ENCODE peak calls at places on chromosomes 2 and 18, in ten cellular contexts. One of them, this sample, is unnamed.

GRCh38 chr2:85867556-85868292 is 21.1 kb downstream of the ST3GAL5 start:
- DNase-seq in amniotic stem cell: no peak
- DNase-seq in AG04449: no peak
- DNase-seq in HCEC 1CT: no peak
- DNase-seq in osteoblast: no peak
- DNase-seq in activated CD4-positive, alpha-beta T cell treated with anti-CD3 and anti-CD28 coated beads, Interleukin-2, amount 50 U/mL, for 48 hours: no peak
- DNase-seq in astrocyte of the cerebellum: no peak
- DNase-seq in GM12865: no peak
- DNase-seq in DMS153: no peak
- DNase-seq in NCI-H1436: no peak
- DNase-seq in this sample: no peak

GRCh38 chr2:106130251-106130998 is 63.7 kb downstream of the UXS1 start:
- DNase-seq in HCEC 1CT: no peak
- DNase-seq in GM12865: no peak
- DNase-seq in DMS153: no peak
- DNase-seq in amniotic stem cell: no peak
- DNase-seq in osteoblast: peak; percentile 70
- DNase-seq in astrocyte of the cerebellum: no peak
- DNase-seq in NCI-H1436: no peak
- DNase-seq in AG04449: no peak
- DNase-seq in activated CD4-positive, alpha-beta T cell treated with anti-CD3 and anti-CD28 coated beads, Interleukin-2, amount 50 U/mL, for 48 hours: no peak
- DNase-seq in this sample: no peak

GRCh38 chr2:201448701-201449100 is 2.6 kb downstream of the TRAK2 start:
- DNase-seq in AG04449: no peak
- DNase-seq in amniotic stem cell: no peak
- DNase-seq in GM12865: no peak
- DNase-seq in NCI-H1436: no peak
- DNase-seq in astrocyte of the cerebellum: no peak
- DNase-seq in HCEC 1CT: no peak
- DNase-seq in osteoblast: no peak
- DNase-seq in DMS153: no peak
- DNase-seq in activated CD4-positive, alpha-beta T cell treated with anti-CD3 and anti-CD28 coated beads, Interleukin-2, amount 50 U/mL, for 48 hours: peak; percentile 28
- DNase-seq in this sample: no peak

GRCh38 chr2:128286011-128286721 is 32.5 kb downstream of the HS6ST1 start:
- DNase-seq in DMS153: no peak
- DNase-seq in HCEC 1CT: no peak
- DNase-seq in amniotic stem cell: no peak
- DNase-seq in osteoblast: peak; percentile 68
- DNase-seq in activated CD4-positive, alpha-beta T cell treated with anti-CD3 and anti-CD28 coated beads, Interleukin-2, amount 50 U/mL, for 48 hours: no peak
- DNase-seq in astrocyte of the cerebellum: no peak
- DNase-seq in GM12865: no peak
- DNase-seq in NCI-H1436: no peak
- DNase-seq in AG04449: no peak
- DNase-seq in this sample: no peak

GRCh38 chr18:48116017-48116416 is 185.6 kb upstream of the SMAD2 start:
- DNase-seq in astrocyte of the cerebellum: no peak
- DNase-seq in DMS153: no peak
- DNase-seq in AG04449: no peak
- DNase-seq in amniotic stem cell: no peak
- DNase-seq in osteoblast: peak; percentile 51
- DNase-seq in GM12865: no peak
- DNase-seq in NCI-H1436: no peak
- DNase-seq in activated CD4-positive, alpha-beta T cell treated with anti-CD3 and anti-CD28 coated beads, Interleukin-2, amount 50 U/mL, for 48 hours: no peak
- DNase-seq in HCEC 1CT: no peak
- DNase-seq in this sample: no peak

GRCh38 chr2:2919574-2920365 is 457.8 kb downstream of the EIPR1 start:
- DNase-seq in DMS153: no peak
- DNase-seq in HCEC 1CT: no peak
- DNase-seq in AG04449: no peak
- DNase-seq in NCI-H1436: no peak
- DNase-seq in osteoblast: no peak
- DNase-seq in amniotic stem cell: no peak
- DNase-seq in astrocyte of the cerebellum: no peak
- DNase-seq in GM12865: no peak
- DNase-seq in activated CD4-positive, alpha-beta T cell treated with anti-CD3 and anti-CD28 coated beads, Interleukin-2, amount 50 U/mL, for 48 hours: no peak
- DNase-seq in this sample: no peak

GRCh38 chr18:6060149-6060548 is 164.8 kb upstream of the TMEM200C start:
- DNase-seq in HCEC 1CT: no peak
- DNase-seq in activated CD4-positive, alpha-beta T cell treated with anti-CD3 and anti-CD28 coated beads, Interleukin-2, amount 50 U/mL, for 48 hours: no peak
- DNase-seq in AG04449: no peak
- DNase-seq in astrocyte of the cerebellum: no peak
- DNase-seq in amniotic stem cell: no peak
- DNase-seq in GM12865: no peak
- DNase-seq in DMS153: no peak
- DNase-seq in osteoblast: no peak
- DNase-seq in NCI-H1436: no peak
- DNase-seq in this sample: no peak

GRCh38 chr2:18345848-18346247 is 214.6 kb downstream of the RDH14 start:
- DNase-seq in AG04449: peak; percentile 34
- DNase-seq in GM12865: no peak
- DNase-seq in HCEC 1CT: no peak
- DNase-seq in DMS153: no peak
- DNase-seq in NCI-H1436: no peak
- DNase-seq in activated CD4-positive, alpha-beta T cell treated with anti-CD3 and anti-CD28 coated beads, Interleukin-2, amount 50 U/mL, for 48 hours: no peak
- DNase-seq in osteoblast: peak; percentile 69
- DNase-seq in amniotic stem cell: no peak
- DNase-seq in astrocyte of the cerebellum: no peak
- DNase-seq in this sample: no peak

GRCh38 chr2:172295677-172296076 is 131.7 kb upstream of the ITGA6 start:
- DNase-seq in amniotic stem cell: no peak
- DNase-seq in activated CD4-positive, alpha-beta T cell treated with anti-CD3 and anti-CD28 coated beads, Interleukin-2, amount 50 U/mL, for 48 hours: no peak
- DNase-seq in HCEC 1CT: no peak
- DNase-seq in AG04449: no peak
- DNase-seq in NCI-H1436: no peak
- DNase-seq in GM12865: no peak
- DNase-seq in astrocyte of the cerebellum: no peak
- DNase-seq in osteoblast: no peak
- DNase-seq in DMS153: no peak
- DNase-seq in this sample: no peak

GRCh38 chr2:128160616-128161275 is 69.7 kb downstream of the UGGT1 start:
- DNase-seq in amniotic stem cell: no peak
- DNase-seq in HCEC 1CT: no peak
- DNase-seq in AG04449: no peak
- DNase-seq in osteoblast: peak; percentile 10
- DNase-seq in activated CD4-positive, alpha-beta T cell treated with anti-CD3 and anti-CD28 coated beads, Interleukin-2, amount 50 U/mL, for 48 hours: no peak
- DNase-seq in NCI-H1436: no peak
- DNase-seq in GM12865: no peak
- DNase-seq in astrocyte of the cerebellum: no peak
- DNase-seq in DMS153: no peak
- DNase-seq in this sample: no peak

GRCh38 chr2:162521871-162522655 is 178.1 kb downstream of the GCA start:
- DNase-seq in activated CD4-positive, alpha-beta T cell treated with anti-CD3 and anti-CD28 coated beads, Interleukin-2, amount 50 U/mL, for 48 hours: no peak
- DNase-seq in AG04449: no peak
- DNase-seq in osteoblast: no peak
- DNase-seq in DMS153: no peak
- DNase-seq in astrocyte of the cerebellum: no peak
- DNase-seq in amniotic stem cell: no peak
- DNase-seq in HCEC 1CT: no peak
- DNase-seq in NCI-H1436: no peak
- DNase-seq in GM12865: no peak
- DNase-seq in this sample: no peak

GRCh38 chr2:66462196-66462825 is 27.4 kb downstream of the MEIS1 start:
- DNase-seq in DMS153: peak; percentile 58
- DNase-seq in AG04449: no peak
- DNase-seq in NCI-H1436: peak; percentile 59
- DNase-seq in GM12865: no peak
- DNase-seq in amniotic stem cell: no peak
- DNase-seq in HCEC 1CT: no peak
- DNase-seq in astrocyte of the cerebellum: no peak
- DNase-seq in osteoblast: no peak
- DNase-seq in activated CD4-positive, alpha-beta T cell treated with anti-CD3 and anti-CD28 coated beads, Interleukin-2, amount 50 U/mL, for 48 hours: no peak
- DNase-seq in this sample: no peak

GRCh38 chr2:170505631-170506270 is 209.4 kb upstream of the SP5 start:
- DNase-seq in DMS153: no peak
- DNase-seq in amniotic stem cell: no peak
- DNase-seq in NCI-H1436: no peak
- DNase-seq in GM12865: no peak
- DNase-seq in AG04449: no peak
- DNase-seq in activated CD4-positive, alpha-beta T cell treated with anti-CD3 and anti-CD28 coated beads, Interleukin-2, amount 50 U/mL, for 48 hours: no peak
- DNase-seq in astrocyte of the cerebellum: no peak
- DNase-seq in HCEC 1CT: no peak
- DNase-seq in osteoblast: no peak
- DNase-seq in this sample: no peak

GRCh38 chr18:80086281-80086680 is 22.8 kb upstream of the ADNP2 start:
- DNase-seq in osteoblast: no peak
- DNase-seq in GM12865: no peak
- DNase-seq in NCI-H1436: no peak
- DNase-seq in amniotic stem cell: no peak
- DNase-seq in activated CD4-positive, alpha-beta T cell treated with anti-CD3 and anti-CD28 coated beads, Interleukin-2, amount 50 U/mL, for 48 hours: no peak
- DNase-seq in HCEC 1CT: peak; percentile 27
- DNase-seq in astrocyte of the cerebellum: no peak
- DNase-seq in AG04449: peak; percentile 5
- DNase-seq in DMS153: no peak
- DNase-seq in this sample: no peak

GRCh38 chr2:218904176-218904575 is 23.5 kb downstream of the WNT10A start:
- DNase-seq in amniotic stem cell: no peak
- DNase-seq in GM12865: no peak
- DNase-seq in NCI-H1436: no peak
- DNase-seq in AG04449: no peak
- DNase-seq in HCEC 1CT: no peak
- DNase-seq in DMS153: no peak
- DNase-seq in osteoblast: no peak
- DNase-seq in activated CD4-positive, alpha-beta T cell treated with anti-CD3 and anti-CD28 coated beads, Interleukin-2, amount 50 U/mL, for 48 hours: no peak
- DNase-seq in astrocyte of the cerebellum: no peak
- DNase-seq in this sample: no peak

GRCh38 chr18:37754141-37754540 is 188.5 kb upstream of the CELF4 start:
- DNase-seq in activated CD4-positive, alpha-beta T cell treated with anti-CD3 and anti-CD28 coated beads, Interleukin-2, amount 50 U/mL, for 48 hours: no peak
- DNase-seq in AG04449: no peak
- DNase-seq in DMS153: no peak
- DNase-seq in NCI-H1436: no peak
- DNase-seq in osteoblast: no peak
- DNase-seq in HCEC 1CT: no peak
- DNase-seq in amniotic stem cell: no peak
- DNase-seq in astrocyte of the cerebellum: no peak
- DNase-seq in GM12865: no peak
- DNase-seq in this sample: no peak

GRCh38 chr2:124575497-124575896 is 550.4 kb downstream of the CNTNAP5 start:
- DNase-seq in HCEC 1CT: no peak
- DNase-seq in AG04449: no peak
- DNase-seq in osteoblast: no peak
- DNase-seq in GM12865: no peak
- DNase-seq in NCI-H1436: no peak
- DNase-seq in DMS153: no peak
- DNase-seq in amniotic stem cell: no peak
- DNase-seq in astrocyte of the cerebellum: no peak
- DNase-seq in activated CD4-positive, alpha-beta T cell treated with anti-CD3 and anti-CD28 coated beads, Interleukin-2, amount 50 U/mL, for 48 hours: no peak
- DNase-seq in this sample: no peak

GRCh38 chr2:100391735-100392515 is 25.5 kb downstream of the CHST10 start:
- DNase-seq in GM12865: no peak
- DNase-seq in amniotic stem cell: no peak
- DNase-seq in NCI-H1436: no peak
- DNase-seq in astrocyte of the cerebellum: no peak
- DNase-seq in HCEC 1CT: no peak
- DNase-seq in DMS153: peak; percentile 3
- DNase-seq in osteoblast: no peak
- DNase-seq in AG04449: no peak
- DNase-seq in activated CD4-positive, alpha-beta T cell treated with anti-CD3 and anti-CD28 coated beads, Interleukin-2, amount 50 U/mL, for 48 hours: no peak
- DNase-seq in this sample: no peak

GRCh38 chr2:152016175-152017120 is 82.4 kb downstream of the CACNB4 start:
- DNase-seq in DMS153: no peak
- DNase-seq in AG04449: no peak
- DNase-seq in HCEC 1CT: no peak
- DNase-seq in activated CD4-positive, alpha-beta T cell treated with anti-CD3 and anti-CD28 coated beads, Interleukin-2, amount 50 U/mL, for 48 hours: no peak
- DNase-seq in NCI-H1436: no peak
- DNase-seq in osteoblast: no peak
- DNase-seq in GM12865: no peak
- DNase-seq in amniotic stem cell: no peak
- DNase-seq in astrocyte of the cerebellum: no peak
- DNase-seq in this sample: no peak

GRCh38 chr18:26307161-26307773 is 81.0 kb downstream of the TAF4B start:
- DNase-seq in NCI-H1436: peak; percentile 54
- DNase-seq in activated CD4-positive, alpha-beta T cell treated with anti-CD3 and anti-CD28 coated beads, Interleukin-2, amount 50 U/mL, for 48 hours: no peak
- DNase-seq in amniotic stem cell: peak; percentile 32
- DNase-seq in HCEC 1CT: peak; percentile 59
- DNase-seq in osteoblast: peak; percentile 49
- DNase-seq in AG04449: no peak
- DNase-seq in astrocyte of the cerebellum: peak; percentile 62
- DNase-seq in DMS153: no peak
- DNase-seq in GM12865: peak; percentile 76
- DNase-seq in this sample: peak; percentile 57

GRCh38 chr2:174914894-174915760 is 90.1 kb downstream of the CHN1 start:
- DNase-seq in activated CD4-positive, alpha-beta T cell treated with anti-CD3 and anti-CD28 coated beads, Interleukin-2, amount 50 U/mL, for 48 hours: no peak
- DNase-seq in osteoblast: peak; percentile 3
- DNase-seq in DMS153: peak; percentile 22
- DNase-seq in amniotic stem cell: no peak
- DNase-seq in GM12865: no peak
- DNase-seq in AG04449: no peak
- DNase-seq in HCEC 1CT: no peak
- DNase-seq in NCI-H1436: peak; percentile 40
- DNase-seq in astrocyte of the cerebellum: no peak
- DNase-seq in this sample: no peak

GRCh38 chr2:619964-620363 is 57.2 kb downstream of the TMEM18 start:
- DNase-seq in amniotic stem cell: no peak
- DNase-seq in NCI-H1436: no peak
- DNase-seq in AG04449: no peak
- DNase-seq in HCEC 1CT: no peak
- DNase-seq in astrocyte of the cerebellum: no peak
- DNase-seq in activated CD4-positive, alpha-beta T cell treated with anti-CD3 and anti-CD28 coated beads, Interleukin-2, amount 50 U/mL, for 48 hours: no peak
- DNase-seq in GM12865: no peak
- DNase-seq in osteoblast: no peak
- DNase-seq in DMS153: no peak
- DNase-seq in this sample: no peak

GRCh38 chr2:194155406-194155805 is 1501.6 kb upstream of the SLC39A10 start:
- DNase-seq in astrocyte of the cerebellum: no peak
- DNase-seq in HCEC 1CT: no peak
- DNase-seq in GM12865: no peak
- DNase-seq in osteoblast: no peak
- DNase-seq in DMS153: no peak
- DNase-seq in NCI-H1436: no peak
- DNase-seq in activated CD4-positive, alpha-beta T cell treated with anti-CD3 and anti-CD28 coated beads, Interleukin-2, amount 50 U/mL, for 48 hours: no peak
- DNase-seq in AG04449: no peak
- DNase-seq in amniotic stem cell: no peak
- DNase-seq in this sample: no peak

GRCh38 chr2:69041214-69041613 is 28.2 kb downstream of the ANTXR1 start:
- DNase-seq in HCEC 1CT: no peak
- DNase-seq in activated CD4-positive, alpha-beta T cell treated with anti-CD3 and anti-CD28 coated beads, Interleukin-2, amount 50 U/mL, for 48 hours: no peak
- DNase-seq in astrocyte of the cerebellum: no peak
- DNase-seq in GM12865: no peak
- DNase-seq in AG04449: no peak
- DNase-seq in osteoblast: no peak
- DNase-seq in DMS153: no peak
- DNase-seq in NCI-H1436: no peak
- DNase-seq in amniotic stem cell: no peak
- DNase-seq in this sample: no peak

GRCh38 chr2:135664623-135665068 is 77.0 kb upstream of the UBXN4 start:
- DNase-seq in AG04449: no peak
- DNase-seq in activated CD4-positive, alpha-beta T cell treated with anti-CD3 and anti-CD28 coated beads, Interleukin-2, amount 50 U/mL, for 48 hours: no peak
- DNase-seq in HCEC 1CT: no peak
- DNase-seq in astrocyte of the cerebellum: no peak
- DNase-seq in GM12865: peak; percentile 66
- DNase-seq in osteoblast: no peak
- DNase-seq in DMS153: peak; percentile 57
- DNase-seq in amniotic stem cell: no peak
- DNase-seq in NCI-H1436: no peak
- DNase-seq in this sample: no peak

GRCh38 chr2:196160101-196160500 is 11.3 kb downstream of the STK17B start:
- DNase-seq in osteoblast: peak; percentile 72
- DNase-seq in AG04449: peak; percentile 75
- DNase-seq in activated CD4-positive, alpha-beta T cell treated with anti-CD3 and anti-CD28 coated beads, Interleukin-2, amount 50 U/mL, for 48 hours: no peak
- DNase-seq in amniotic stem cell: no peak
- DNase-seq in HCEC 1CT: peak; percentile 92
- DNase-seq in NCI-H1436: no peak
- DNase-seq in GM12865: peak; percentile 85
- DNase-seq in astrocyte of the cerebellum: peak; percentile 91
- DNase-seq in DMS153: no peak
- DNase-seq in this sample: peak; percentile 99

GRCh38 chr18:54946149-54946581 is 13.1 kb downstream of the CCDC68 start:
- DNase-seq in amniotic stem cell: no peak
- DNase-seq in astrocyte of the cerebellum: no peak
- DNase-seq in activated CD4-positive, alpha-beta T cell treated with anti-CD3 and anti-CD28 coated beads, Interleukin-2, amount 50 U/mL, for 48 hours: peak; percentile 23
- DNase-seq in osteoblast: peak; percentile 38
- DNase-seq in GM12865: peak; percentile 30
- DNase-seq in HCEC 1CT: peak; percentile 66
- DNase-seq in DMS153: no peak
- DNase-seq in AG04449: no peak
- DNase-seq in NCI-H1436: no peak
- DNase-seq in this sample: peak; percentile 76

GRCh38 chr2:48562281-48562680 is 32.3 kb downstream of the STON1 start:
- DNase-seq in AG04449: no peak
- DNase-seq in activated CD4-positive, alpha-beta T cell treated with anti-CD3 and anti-CD28 coated beads, Interleukin-2, amount 50 U/mL, for 48 hours: no peak
- DNase-seq in amniotic stem cell: no peak
- DNase-seq in astrocyte of the cerebellum: no peak
- DNase-seq in DMS153: no peak
- DNase-seq in NCI-H1436: no peak
- DNase-seq in osteoblast: no peak
- DNase-seq in HCEC 1CT: no peak
- DNase-seq in GM12865: no peak
- DNase-seq in this sample: no peak

This sample was measured in AML-193.